ENCODE peak calls at places on chromosome 4, in ten cellular contexts. O is chondrocyte; V is AG20443; J is RCC 7860; M is stimulated activated CD8-positive, alpha-beta memory T cell treated with anti-CD3 and anti-CD28 coated beads, Interleukin-4, amount 100 ng/mL, for 24 hours; D is renal cortical epithelial cell; H is colonic mucosa; W is pons; G is germinal center; L is occipital lobe. R is an unnamed sample.

GRCh38 chr4:24067781-24068193 is 177.9 kb upstream of the PPARGC1A start:
- DNase-seq in D (peak), O (no peak), H (no peak), J (peak), V (peak), G (no peak), L (no peak), M (no peak), W (peak), R (peak)

GRCh38 chr4:175271010-175271630 is 353.0 kb downstream of the ADAM29 start:
- DNase-seq in G (no peak), H (no peak), O (no peak), M (no peak), V (no peak), L (no peak), D (no peak), W (no peak), J (peak), R (no peak)

GRCh38 chr4:158172558-158173258 is at the start of gene GASK1B:
- DNase-seq in L (no peak), D (peak), H (peak), V (peak), J (peak), W (peak), M (no peak), O (no peak), G (no peak), R (peak)

GRCh38 chr4:110442788-110443187 is 33.2 kb upstream of the ENPEP start:
- DNase-seq in J (no peak), V (no peak), M (no peak), G (no peak), O (no peak), W (no peak), H (no peak), L (no peak), D (no peak), R (no peak)

GRCh38 chr4:113837397-113837796 is 75.9 kb upstream of the CAMK2D start:
- DNase-seq in G (peak), W (peak), J (peak), L (no peak), H (no peak), D (peak), M (no peak), V (peak), O (no peak), R (no peak)

GRCh38 chr4:176319237-176319703 is 496 bp upstream of the SPCS3 start:
- DNase-seq in H (no peak), G (no peak), O (no peak), D (no peak), W (no peak), J (no peak), L (no peak), V (no peak), M (no peak), R (no peak)

GRCh38 chr4:86117781-86118302 is 242.0 kb downstream of the MAPK10 start:
- DNase-seq in H (no peak), G (no peak), L (no peak), O (no peak), J (peak), V (peak), W (no peak), M (no peak), D (peak), R (no peak)

GRCh38 chr4:121758896-121759568 is 5.9 kb downstream of the SMIM43 start:
- DNase-seq in D (peak), W (no peak), G (no peak), V (peak), J (no peak), O (no peak), L (no peak), H (no peak), M (no peak), R (no peak)

GRCh38 chr4:175035907-175036306 is 117.7 kb downstream of the ADAM29 start:
- DNase-seq in M (no peak), V (peak), J (peak), O (no peak), D (peak), W (no peak), H (no peak), G (no peak), L (no peak), R (no peak)

GRCh38 chr4:26032572-26033320 is 118.7 kb downstream of the SMIM20 start:
- DNase-seq in H (no peak), J (peak), D (peak), W (no peak), L (no peak), M (no peak), O (no peak), V (peak), G (no peak), R (no peak)

GRCh38 chr4:76803522-76803921 is 94.4 kb downstream of the SOWAHB start:
- DNase-seq in G (no peak), H (no peak), V (peak), M (no peak), J (peak), W (no peak), L (no peak), O (no peak), D (peak), R (peak)